ENCODE peak calls at places on chromosome 22, in ten cellular contexts. E is WTC11, L is bronchial epithelial cell, P is nephron progenitor cell, C is suprapubic skin, N is fibroblast of villous mesenchyme, T is LNCaP clone FGC, Y is cardiac muscle cell, V is ovary, O is IMR-90. G is an unnamed sample.

GRCh38 chr22:42623301-42623751 is 8.6 kb upstream of the POLDIP3 start:
- DNase-seq in E (no peak), L (no peak), P (no peak), C (no peak), N (no peak), T (no peak), Y (no peak), V (no peak), O (no peak), G (no peak)

GRCh38 chr22:46056169-46057041 is 79.4 kb upstream of the WNT7B start:
- DNase-seq in E (peak), L (no peak), P (no peak), C (peak), N (peak), T (no peak), Y (no peak), V (peak), O (no peak), G (no peak)

GRCh38 chr22:35229865-35230264 is 27.4 kb upstream of the HMGXB4 start:
- DNase-seq in E (no peak), L (no peak), P (no peak), C (no peak), N (no peak), T (no peak), Y (no peak), V (no peak), O (no peak), G (no peak)

GRCh38 chr22:46187862-46188261 is 37.5 kb downstream of the PPARA start:
- DNase-seq in E (no peak), L (no peak), P (no peak), C (no peak), N (no peak), T (no peak), Y (no peak), V (no peak), O (no peak), G (no peak)

GRCh38 chr22:43919106-43919965 is 4.3 kb upstream of the PNPLA3 start:
- DNase-seq in E (no peak), L (no peak), P (no peak), C (no peak), N (no peak), T (no peak), Y (no peak), V (no peak), O (peak), G (no peak)

GRCh38 chr22:44723801-44724200 is 21.8 kb downstream of the PRR5 start:
- DNase-seq in E (no peak), L (peak), P (no peak), C (no peak), N (peak), T (no peak), Y (no peak), V (no peak), O (peak), G (peak)

GRCh38 chr22:46052331-46052771 is 75.4 kb upstream of the WNT7B start:
- DNase-seq in E (peak), L (no peak), P (no peak), C (peak), N (no peak), T (no peak), Y (no peak), V (no peak), O (no peak), G (no peak)

GRCh38 chr22:46070215-46070721 is 80.1 kb upstream of the PPARA start:
- DNase-seq in E (peak), L (peak), P (peak), C (peak), N (peak), T (no peak), Y (peak), V (peak), O (peak), G (no peak)

GRCh38 chr22:27686534-27686933 is 115.0 kb downstream of the MN1 start:
- DNase-seq in E (no peak), L (no peak), P (no peak), C (no peak), N (peak), T (no peak), Y (peak), V (peak), O (peak), G (no peak)

GRCh38 chr22:40101417-40102101 is 76.2 kb upstream of the TNRC6B start:
- DNase-seq in E (no peak), L (no peak), P (no peak), C (no peak), N (no peak), T (no peak), Y (no peak), V (no peak), O (no peak), G (peak)

GRCh38 chr22:24170189-24170588 is 11.1 kb upstream of the SUSD2 start:
- DNase-seq in E (no peak), L (no peak), P (no peak), C (no peak), N (no peak), T (no peak), Y (no peak), V (no peak), O (no peak), G (no peak)

GRCh38 chr22:30416403-30416802 is 9.2 kb upstream of the MTFP1 start:
- DNase-seq in E (no peak), L (peak), P (no peak), C (no peak), N (no peak), T (no peak), Y (no peak), V (no peak), O (peak), G (no peak)

GRCh38 chr22:42434748-42435425 is 2.7 kb upstream of the NFAM1 start:
- DNase-seq in E (no peak), L (no peak), P (no peak), C (no peak), N (no peak), T (no peak), Y (no peak), V (no peak), O (no peak), G (no peak)

GRCh38 chr22:24376606-24377005 is 50.8 kb upstream of the ADORA2A start:
- DNase-seq in E (no peak), L (no peak), P (no peak), C (no peak), N (no peak), T (no peak), Y (no peak), V (no peak), O (no peak), G (no peak)

GRCh38 chr22:23775779-23776375 is 3.2 kb downstream of the MMP11 start:
- DNase-seq in E (no peak), L (no peak), P (no peak), C (no peak), N (no peak), T (no peak), Y (no peak), V (no peak), O (no peak), G (no peak)

GRCh38 chr22:40758390-40758789 is 60.8 kb downstream of the SLC25A17 start:
- DNase-seq in E (no peak), L (peak), P (no peak), C (no peak), N (no peak), T (peak), Y (no peak), V (no peak), O (no peak), G (no peak)

GRCh38 chr22:44892803-44893730 is 116.7 kb downstream of the PHF21B start:
- DNase-seq in E (no peak), L (no peak), P (no peak), C (peak), N (no peak), T (no peak), Y (no peak), V (no peak), O (no peak), G (no peak)

GRCh38 chr22:43923191-43923590 is 414 bp upstream of the PNPLA3 start:
- DNase-seq in E (no peak), L (no peak), P (no peak), C (no peak), N (no peak), T (no peak), Y (no peak), V (no peak), O (no peak), G (peak)

GRCh38 chr22:40951795-40952602 is 821 bp downstream of the RBX1 start:
- DNase-seq in E (no peak), L (peak), P (no peak), C (no peak), N (no peak), T (no peak), Y (no peak), V (no peak), O (peak), G (peak)

GRCh38 chr22:29147241-29147919 is 58.3 kb upstream of the EMID1 start:
- DNase-seq in E (no peak), L (no peak), P (no peak), C (peak), N (no peak), T (no peak), Y (no peak), V (no peak), O (no peak), G (no peak)

GRCh38 chr22:30860176-30861105 is 108.1 kb downstream of the MORC2 start:
- DNase-seq in E (no peak), L (no peak), P (no peak), C (peak), N (no peak), T (no peak), Y (no peak), V (no peak), O (no peak), G (peak)

GRCh38 chr22:19506212-19506611 is 18.0 kb downstream of the CLDN5 start:
- DNase-seq in E (no peak), L (no peak), P (no peak), C (no peak), N (no peak), T (no peak), Y (no peak), V (no peak), O (no peak), G (no peak)

GRCh38 chr22:50684986-50685385 is 12.4 kb downstream of the SHANK3 start:
- DNase-seq in E (no peak), L (no peak), P (no peak), C (no peak), N (no peak), T (no peak), Y (no peak), V (no peak), O (peak), G (no peak)

GRCh38 chr22:17647996-17648395 is 9.4 kb downstream of the BCL2L13 start:
- DNase-seq in E (no peak), L (no peak), P (no peak), C (no peak), N (peak), T (no peak), Y (no peak), V (no peak), O (no peak), G (no peak)

GRCh38 chr22:31578171-31578570 is 81.8 kb downstream of the SFI1 start:
- DNase-seq in E (no peak), L (no peak), P (no peak), C (no peak), N (no peak), T (no peak), Y (no peak), V (no peak), O (no peak), G (no peak)

GRCh38 chr22:24883426-24883825 is 63.1 kb downstream of the LHFPL7 start:
- DNase-seq in E (no peak), L (no peak), P (no peak), C (no peak), N (no peak), T (no peak), Y (no peak), V (no peak), O (no peak), G (no peak)

GRCh38 chr22:39478461-39478860 is 21.6 kb downstream of the MGAT3 start:
- DNase-seq in E (peak), L (no peak), P (peak), C (no peak), N (no peak), T (peak), Y (peak), V (no peak), O (peak), G (no peak)

GRCh38 chr22:45096256-45096907 is 67.3 kb upstream of the NUP50 start:
- DNase-seq in E (peak), L (peak), P (peak), C (no peak), N (peak), T (peak), Y (peak), V (peak), O (peak), G (peak)

GRCh38 chr22:49307071-49307830 is 520.4 kb downstream of the BRD1 start:
- DNase-seq in E (no peak), L (no peak), P (no peak), C (peak), N (no peak), T (no peak), Y (no peak), V (no peak), O (no peak), G (no peak)

GRCh38 chr22:19716041-19716828 is 1.9 kb downstream of the SEPTIN5 start:
- DNase-seq in E (no peak), L (no peak), P (peak), C (no peak), N (no peak), T (no peak), Y (no peak), V (no peak), O (no peak), G (no peak)

GRCh38 chr22:46581580-46582244 is 38.5 kb upstream of the GRAMD4 start:
- DNase-seq in E (no peak), L (no peak), P (no peak), C (no peak), N (no peak), T (no peak), Y (no peak), V (no peak), O (no peak), G (no peak)

GRCh38 chr22:40462195-40462988 is 92.0 kb downstream of the SGSM3 start:
- DNase-seq in E (no peak), L (no peak), P (no peak), C (no peak), N (no peak), T (no peak), Y (no peak), V (no peak), O (no peak), G (no peak)

GRCh38 chr22:29375436-29376076 is 12.8 kb downstream of the AP1B1 start:
- DNase-seq in E (no peak), L (no peak), P (no peak), C (no peak), N (peak), T (no peak), Y (no peak), V (no peak), O (peak), G (no peak)

GRCh38 chr22:39560127-39560526 is 10.4 kb upstream of the CACNA1I start:
- DNase-seq in E (no peak), L (no peak), P (no peak), C (no peak), N (no peak), T (no peak), Y (no peak), V (no peak), O (no peak), G (no peak)

GRCh38 chr22:29380032-29380781 is 8.2 kb downstream of the AP1B1 start:
- DNase-seq in E (no peak), L (peak), P (no peak), C (no peak), N (peak), T (no peak), Y (no peak), V (no peak), O (peak), G (no peak)

GRCh38 chr22:50250555-50251471 is at the start of gene HDAC10:
- DNase-seq in E (peak), L (peak), P (peak), C (no peak), N (peak), T (no peak), Y (peak), V (peak), O (peak), G (peak)

GRCh38 chr22:17844150-17844549 is 69.9 kb upstream of the BID start:
- DNase-seq in E (no peak), L (no peak), P (no peak), C (no peak), N (no peak), T (no peak), Y (no peak), V (no peak), O (no peak), G (no peak)

GRCh38 chr22:46737105-46737975 is 712 bp downstream of the CERK start:
- DNase-seq in E (peak), L (no peak), P (peak), C (no peak), N (peak), T (no peak), Y (peak), V (peak), O (peak), G (peak)

GRCh38 chr22:43423046-43423445 is 11.2 kb downstream of the MPPED1 start:
- DNase-seq in E (no peak), L (no peak), P (no peak), C (no peak), N (no peak), T (no peak), Y (no peak), V (no peak), O (no peak), G (no peak)

GRCh38 chr22:37781434-37782059 is 26.2 kb upstream of the GCAT start:
- DNase-seq in E (peak), L (no peak), P (no peak), C (no peak), N (no peak), T (peak), Y (no peak), V (peak), O (peak), G (no peak)
- TF ChIP-seq CTCF in E (no peak), L (peak), P (no peak), C (no peak), N (peak), T (peak), Y (peak), V (no peak), O (peak), G (no peak)

DNA sequence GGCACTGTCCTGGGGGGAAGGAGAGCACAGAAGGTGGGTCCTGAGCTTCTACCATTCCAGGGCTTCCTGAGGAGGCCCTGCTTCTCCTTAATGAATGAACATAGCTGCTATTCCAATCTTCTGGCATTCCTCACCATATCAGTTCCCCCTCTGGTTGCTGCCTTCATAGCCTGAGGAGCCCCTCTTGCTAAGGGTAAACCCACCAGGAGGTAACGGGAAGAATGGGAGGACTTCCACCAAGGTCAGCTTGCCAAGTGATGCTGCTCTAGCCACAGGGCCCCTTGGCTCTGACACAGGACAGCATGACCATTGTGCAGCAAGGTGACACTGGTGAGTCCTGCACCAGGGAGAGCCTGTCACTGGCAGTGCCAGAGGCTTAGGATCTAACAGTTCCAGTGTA is 1022.5 kb downstream of the TBC1D22A start:
- DNase-seq in E (no peak), L (no peak), P (no peak), C (peak), N (no peak), T (no peak), Y (no peak), V (no peak), O (no peak), G (no peak)
- TF ChIP-seq CTCF in E (no peak), L (no peak), P (no peak), C (no peak), N (no peak), T (no peak), Y (no peak), V (no peak), O (no peak), G (no peak)

GRCh38 chr22:25900390-25900789 is 158.4 kb downstream of the MYO18B start:
- DNase-seq in E (no peak), L (no peak), P (no peak), C (no peak), N (no peak), T (no peak), Y (no peak), V (no peak), O (no peak), G (no peak)

GRCh38 chr22:25900880-25901279 is 158.9 kb downstream of the MYO18B start:
- DNase-seq in E (no peak), L (no peak), P (no peak), C (no peak), N (no peak), T (no peak), Y (no peak), V (no peak), O (no peak), G (no peak)

GRCh38 chr22:25899566-25899965 is 157.6 kb downstream of the MYO18B start:
- DNase-seq in E (no peak), L (no peak), P (no peak), C (no peak), N (no peak), T (no peak), Y (no peak), V (no peak), O (no peak), G (no peak)

GRCh38 chr22:25902402-25902801 is 160.4 kb downstream of the MYO18B start:
- DNase-seq in E (no peak), L (no peak), P (no peak), C (no peak), N (no peak), T (no peak), Y (no peak), V (no peak), O (no peak), G (no peak)

GRCh38 chr22:25903294-25903693 is 161.3 kb downstream of the MYO18B start:
- DNase-seq in E (peak), L (no peak), P (peak), C (no peak), N (no peak), T (no peak), Y (no peak), V (no peak), O (no peak), G (no peak)
- TF ChIP-seq CTCF in E (peak), L (no peak), P (peak), C (no peak), N (no peak), T (no peak), Y (no peak), V (no peak), O (no peak), G (peak)

DNA sequence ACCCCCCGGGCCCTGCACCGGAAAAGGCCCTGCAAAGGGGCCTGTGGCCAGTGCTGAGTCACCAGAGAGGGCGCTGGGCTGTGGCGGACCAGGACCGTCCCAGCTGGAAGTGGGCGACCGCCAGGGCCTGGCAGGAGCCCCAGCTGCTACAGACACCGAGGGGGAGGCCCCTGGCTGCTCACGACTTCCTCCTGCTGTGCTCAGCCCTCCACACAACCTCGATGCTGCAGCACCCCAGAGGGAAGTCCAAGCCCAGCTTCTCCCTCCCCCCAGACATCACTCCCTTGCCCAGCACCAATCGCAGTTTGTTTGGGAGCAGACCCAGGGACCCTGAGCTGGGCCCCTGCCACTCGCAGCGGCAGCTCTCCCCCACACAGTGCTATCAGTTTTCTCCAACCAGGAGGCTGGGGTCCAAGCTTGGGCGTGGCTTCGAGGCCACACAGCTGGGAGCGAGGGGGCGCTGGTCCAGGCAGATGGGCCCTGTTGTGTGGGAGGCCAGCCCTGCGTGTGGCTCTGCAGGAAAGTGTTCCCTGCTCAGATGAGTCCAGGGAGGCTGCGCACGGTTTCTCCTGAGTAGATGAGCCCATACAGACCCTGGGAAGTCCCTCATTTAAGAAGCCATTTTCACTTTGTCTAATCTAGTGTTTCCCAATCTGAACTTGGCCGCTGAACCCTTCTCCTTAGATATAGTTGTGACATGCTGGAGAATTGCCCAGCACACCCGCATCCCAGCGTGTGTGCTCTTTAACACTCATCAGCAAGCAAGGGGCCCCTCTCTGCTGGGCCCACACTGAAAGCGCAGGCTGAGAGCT is 5.6 kb upstream of the SH3BP1 start:
- DNase-seq in E (peak), L (no peak), P (peak), C (peak), N (peak), T (no peak), Y (peak), V (peak), O (peak), G (peak)
- TF ChIP-seq CTCF in E (no peak), L (no peak), P (no peak), C (no peak), N (peak), T (no peak), Y (peak), V (peak), O (peak), G (peak)

GRCh38 chr22:20771918-20772625 is 1.8 kb upstream of the SERPIND1 start:
- DNase-seq in E (peak), L (no peak), P (peak), C (no peak), N (no peak), T (no peak), Y (peak), V (no peak), O (no peak), G (no peak)
- TF ChIP-seq CTCF in E (no peak), L (peak), P (peak), C (no peak), N (peak), T (no peak), Y (no peak), V (no peak), O (no peak), G (no peak)

G was measured in GM13977.